ENCODE peak calls at places on chromosome 14, in eight cellular contexts. T is fibroblast of gingiva, Y is astrocyte of the spinal cord, J is B cell, V is HuH-7.5, A is tibial artery, U is Calu3, F is GM04504. I is an unnamed sample.

GRCh38 chr14:92568621-92569479 is 55.3 kb downstream of the RIN3 start:
- DNase-seq in T (no peak), Y (no peak), J (peak), V (no peak), A (no peak), U (peak), F (no peak), I (no peak)

GRCh38 chr14:56002316-56002715 is 115.9 kb upstream of the PELI2 start:
- DNase-seq in T (peak), Y (peak), J (no peak), V (no peak), A (no peak), U (no peak), F (no peak), I (no peak)

GRCh38 chr14:71165650-71166049 is 258.4 kb downstream of the PCNX1 start:
- DNase-seq in T (no peak), Y (no peak), J (no peak), V (no peak), A (no peak), U (no peak), F (no peak), I (no peak)

GRCh38 chr14:60925286-60925685 is 55.6 kb downstream of the TRMT5 start:
- DNase-seq in T (no peak), Y (no peak), J (no peak), V (no peak), A (no peak), U (no peak), F (no peak), I (no peak)

GRCh38 chr14:99331796-99332195 is 59.8 kb upstream of the BCL11B start:
- DNase-seq in T (no peak), Y (no peak), J (no peak), V (no peak), A (no peak), U (no peak), F (no peak), I (no peak)

GRCh38 chr14:52329678-52330376 is 15.7 kb downstream of the PTGER2 start:
- DNase-seq in T (no peak), Y (no peak), J (no peak), V (no peak), A (no peak), U (no peak), F (no peak), I (no peak)

GRCh38 chr14:76767681-76768055 is 6.4 kb downstream of the VASH1 start:
- DNase-seq in T (no peak), Y (no peak), J (no peak), V (no peak), A (no peak), U (no peak), F (no peak), I (no peak)

GRCh38 chr14:23704890-23705289 is 68.7 kb downstream of the DHRS2 start:
- DNase-seq in T (no peak), Y (peak), J (no peak), V (no peak), A (no peak), U (no peak), F (no peak), I (no peak)

GRCh38 chr14:65939184-65939583 is 526.7 kb downstream of the FUT8 start:
- DNase-seq in T (no peak), Y (no peak), J (no peak), V (no peak), A (no peak), U (no peak), F (no peak), I (no peak)

GRCh38 chr14:50018236-50019210 is 97.8 kb downstream of the VCPKMT start:
- DNase-seq in T (no peak), Y (peak), J (no peak), V (no peak), A (peak), U (peak), F (no peak), I (no peak)

GRCh38 chr14:51822499-51822898 is 37.9 kb upstream of the GNG2 start:
- DNase-seq in T (no peak), Y (peak), J (no peak), V (no peak), A (no peak), U (no peak), F (no peak), I (no peak)

GRCh38 chr14:95431199-95432145 is 85.0 kb downstream of the SYNE3 start:
- DNase-seq in T (peak), Y (peak), J (peak), V (no peak), A (no peak), U (peak), F (no peak), I (no peak)

GRCh38 chr14:104731249-104731924 is 7.4 kb downstream of the ADSS1 start:
- DNase-seq in T (no peak), Y (no peak), J (no peak), V (peak), A (no peak), U (peak), F (no peak), I (no peak)

GRCh38 chr14:104874571-104875411 is 9.7 kb downstream of the CEP170B start:
- DNase-seq in T (no peak), Y (no peak), J (no peak), V (no peak), A (no peak), U (no peak), F (no peak), I (no peak)

GRCh38 chr14:67950386-67950785 is 130.8 kb downstream of the RAD51B start:
- DNase-seq in T (no peak), Y (no peak), J (no peak), V (no peak), A (no peak), U (no peak), F (no peak), I (no peak)

GRCh38 chr14:90795744-90796143 is 20.5 kb downstream of the TTC7B start:
- DNase-seq in T (peak), Y (peak), J (no peak), V (no peak), A (no peak), U (no peak), F (peak), I (no peak)

GRCh38 chr14:59482471-59483331 is 1.5 kb downstream of the L3HYPDH start:
- DNase-seq in T (peak), Y (peak), J (no peak), V (no peak), A (peak), U (peak), F (peak), I (no peak)

GRCh38 chr14:99210333-99210732 is 61.7 kb downstream of the BCL11B start:
- DNase-seq in T (no peak), Y (no peak), J (no peak), V (no peak), A (no peak), U (no peak), F (no peak), I (no peak)

I was measured in ureter.